ENCODE peak calls at places on chromosome 18, in five cellular contexts. A is right atrium auricular region, Z is HL-60, K is Panc1, L is foreskin keratinocyte. P is an unnamed sample.

GRCh38 chr18:54210463-54210862 is 14.0 kb downstream of the MBD2 start:
- DNase-seq in Z (no peak), A (no peak), K (no peak), L (no peak), P (no peak)

GRCh38 chr18:22559414-22560282 is 141.9 kb upstream of the CTAGE1 start:
- DNase-seq in A (peak), L (no peak), Z (no peak), K (no peak), P (peak)

GRCh38 chr18:22453337-22453736 is 35.6 kb upstream of the CTAGE1 start:
- DNase-seq in K (no peak), L (no peak), A (no peak), Z (no peak), P (no peak)

GRCh38 chr18:21441670-21442069 is 158.8 kb downstream of the ESCO1 start:
- DNase-seq in A (no peak), L (no peak), K (no peak), Z (no peak), P (no peak)

GRCh38 chr18:13530879-13531387 is 195.4 kb downstream of the FAM210A start:
- DNase-seq in Z (no peak), A (peak), L (no peak), K (peak), P (peak)

GRCh38 chr18:40867452-40867851 is 1087.6 kb upstream of the PIK3C3 start:
- DNase-seq in A (no peak), Z (no peak), L (peak), K (no peak), P (peak)

GRCh38 chr18:25896178-25896780 is 194.1 kb downstream of the SS18 start:
- DNase-seq in Z (peak), L (no peak), K (peak), A (no peak), P (peak)

GRCh38 chr18:54926593-54927297 is 32.5 kb downstream of the CCDC68 start:
- DNase-seq in Z (no peak), K (no peak), L (peak), A (no peak), P (peak)

GRCh38 chr18:51110073-51110797 is 80.2 kb downstream of the SMAD4 start:
- DNase-seq in K (no peak), A (peak), Z (peak), L (no peak), P (peak)

GRCh38 chr18:9135081-9135911 is 1.3 kb upstream of the ANKRD12 start:
- DNase-seq in L (no peak), A (no peak), Z (no peak), K (no peak), P (no peak)

GRCh38 chr18:45353530-45353929 is 261.7 kb upstream of the SLC14A2 start:
- DNase-seq in A (no peak), K (no peak), Z (no peak), L (peak), P (peak)

DNA sequence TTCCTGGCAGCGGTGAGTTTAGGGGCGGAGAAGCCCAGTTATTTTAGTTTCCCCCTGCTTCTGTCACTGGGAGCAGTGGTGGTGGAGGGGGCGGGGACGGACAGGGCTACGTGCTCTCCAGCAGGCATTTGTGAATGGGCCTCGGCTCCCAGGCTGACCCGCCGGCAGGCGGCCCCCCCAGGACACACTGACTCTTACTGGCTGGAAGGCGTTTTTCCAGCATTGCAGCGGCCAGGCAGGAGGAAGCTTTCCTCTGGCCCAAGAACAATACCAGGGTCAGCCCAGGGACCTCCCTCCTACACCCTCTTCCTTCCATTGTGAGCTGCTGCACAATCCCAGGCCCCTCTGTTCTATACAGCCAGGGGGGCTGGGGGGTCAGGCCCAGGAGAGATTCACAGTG is 142.0 kb downstream of the CTIF start:
- DNase-seq in K (no peak), L (no peak), Z (no peak), A (peak), P (no peak)
- TF ChIP-seq CTCF in K (no peak), L (no peak), Z (no peak), A (no peak), P (no peak)

GRCh38 chr18:3923750-3924149 is 473.8 kb downstream of the TGIF1 start:
- DNase-seq in A (no peak), K (no peak), Z (no peak), L (peak), P (peak)
- H3K27ac ChIP-seq in A (no peak), K (no peak), Z (no peak), L (peak), P (no peak)

GRCh38 chr18:57331718-57332117 is 20.6 kb upstream of the ST8SIA3 start:
- DNase-seq in Z (no peak), K (no peak), L (peak), A (no peak), P (peak)

GRCh38 chr18:57337890-57338289 is 14.5 kb upstream of the ST8SIA3 start:
- DNase-seq in Z (no peak), L (no peak), A (no peak), K (no peak), P (no peak)

GRCh38 chr18:57333941-57334340 is 18.4 kb upstream of the ST8SIA3 start:
- DNase-seq in K (no peak), L (no peak), Z (no peak), A (no peak), P (no peak)

GRCh38 chr18:57329856-57330255 is 22.5 kb upstream of the ST8SIA3 start:
- DNase-seq in Z (no peak), L (no peak), K (no peak), A (no peak), P (no peak)

GRCh38 chr18:57334383-57334782 is 18.0 kb upstream of the ST8SIA3 start:
- DNase-seq in Z (no peak), K (no peak), A (no peak), L (no peak), P (no peak)
- TF ChIP-seq CTCF in Z (no peak), K (no peak), A (no peak), L (no peak), P (no peak)

GRCh38 chr18:48029296-48029986 is 99.0 kb upstream of the SMAD2 start:
- DNase-seq in Z (no peak), K (no peak), L (no peak), A (no peak), P (no peak)

GRCh38 chr18:48031011-48031480 is 100.6 kb upstream of the SMAD2 start:
- DNase-seq in A (no peak), K (no peak), L (peak), Z (no peak), P (peak)

GRCh38 chr18:48032876-48033769 is 102.7 kb upstream of the SMAD2 start:
- DNase-seq in L (peak), Z (no peak), K (no peak), A (no peak), P (no peak)

GRCh38 chr18:48033770-48034650 is 103.6 kb upstream of the SMAD2 start:
- DNase-seq in K (no peak), Z (no peak), L (no peak), A (no peak), P (no peak)

DNA sequence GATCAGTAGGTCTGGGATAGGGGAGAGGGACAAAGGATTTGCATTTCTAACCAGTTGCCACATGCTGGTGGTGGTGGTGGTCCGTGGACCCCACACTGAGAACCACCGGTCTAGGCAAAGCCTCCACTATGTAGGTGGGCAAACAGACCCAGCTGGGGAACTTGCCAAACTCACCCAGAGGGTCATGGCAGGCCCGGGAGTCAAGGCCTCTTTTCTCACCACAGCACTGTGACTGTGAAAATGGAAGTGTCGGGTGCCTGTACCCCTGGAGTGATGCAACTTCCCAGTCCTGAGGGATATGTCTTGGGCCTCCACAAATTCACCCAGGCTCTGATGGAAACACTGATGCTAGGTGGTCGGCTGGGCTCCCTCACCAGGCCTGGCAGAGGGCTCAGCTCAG is 101.2 kb upstream of the SMAD2 start:
- DNase-seq in L (no peak), K (no peak), A (no peak), Z (no peak), P (no peak)
- H3K27ac ChIP-seq in L (no peak), K (no peak), A (no peak), Z (no peak), P (peak)

GRCh38 chr18:24446953-24447537 is 13.4 kb upstream of the HRH4 start:
- DNase-seq in L (no peak), K (no peak), A (no peak), Z (no peak), P (no peak)
- TF ChIP-seq CTCF in L (peak), K (peak), A (no peak), Z (peak), P (no peak)

DNA sequence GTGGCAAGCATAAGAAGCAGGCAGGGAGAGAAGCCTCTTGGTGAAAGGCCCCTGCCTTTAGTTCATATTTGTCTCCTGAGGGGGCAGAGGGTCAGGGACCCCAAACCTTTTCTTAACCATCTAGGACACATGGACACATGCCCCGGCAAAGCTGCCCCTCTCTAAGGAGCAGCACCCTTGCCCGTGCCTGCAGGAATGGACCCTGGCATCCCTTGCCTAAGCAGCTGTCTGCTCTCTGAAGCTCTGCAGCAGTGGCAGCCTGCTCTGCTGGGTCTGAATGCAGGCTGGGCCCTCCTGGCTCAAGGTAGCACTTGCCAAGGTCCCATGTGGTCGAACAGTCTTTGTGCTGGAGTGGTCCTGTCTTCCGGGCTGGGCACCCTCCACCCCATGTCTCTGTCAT is 174.4 kb downstream of the CELF4 start:
- DNase-seq in A (no peak), L (no peak), Z (no peak), K (no peak), P (no peak)
- H3K27ac ChIP-seq in A (no peak), L (no peak), Z (no peak), K (no peak), P (no peak)

P was measured in RWPE1.